ENCODE peak calls at places on chromosome 14, in four cellular contexts. J, U, M and F are unnamed samples.

GRCh38 chr14:100911665-100912316 is 8.3 kb upstream of the RTL1 start:
- DNase-seq in J (no peak), U (peak; percentile 26), M (no peak), F (no peak)

GRCh38 chr14:26392498-26392897 is 205.3 kb downstream of the NOVA1 start:
- DNase-seq in J (no peak), U (no peak), M (peak; percentile 59), F (no peak)

GRCh38 chr14:62743569-62743968 is 301.7 kb downstream of the KCNH5 start:
- DNase-seq in J (no peak), U (no peak), M (no peak), F (no peak)

GRCh38 chr14:85531594-85532391 is 1.8 kb downstream of the FLRT2 start:
- DNase-seq in J (no peak), U (no peak), M (peak; percentile 93), F (no peak)

GRCh38 chr14:100010679-100011078 is 54.5 kb upstream of the EVL start:
- DNase-seq in J (no peak), U (no peak), M (no peak), F (no peak)

GRCh38 chr14:105487986-105488777 is 1.5 kb downstream of the CRIP1 start:
- DNase-seq in J (no peak), U (no peak), M (no peak), F (no peak)

GRCh38 chr14:32200368-32201195 is 1.3 kb upstream of the RNU6-7 start:
- DNase-seq in J (no peak), U (no peak), M (no peak), F (no peak)

GRCh38 chr14:87888136-87888999 is 104.6 kb downstream of the GALC start:
- DNase-seq in J (no peak), U (no peak), M (no peak), F (no peak)

GRCh38 chr14:64475585-64476273 is 10.4 kb downstream of the AKAP5 start:
- DNase-seq in J (no peak), U (no peak), M (no peak), F (no peak)

GRCh38 chr14:76957224-76957881 is 71.2 kb downstream of the IRF2BPL start:
- DNase-seq in J (no peak), U (no peak), M (no peak), F (no peak)

GRCh38 chr14:84657866-84658385 is 872.0 kb upstream of the FLRT2 start:
- DNase-seq in J (no peak), U (no peak), M (no peak), F (no peak)

GRCh38 chr14:72630374-72630773 is 263.5 kb downstream of the DPF3 start:
- DNase-seq in J (no peak), U (no peak), M (no peak), F (no peak)

GRCh38 chr14:104084251-104085002 is 1.1 kb upstream of the ASPG start:
- DNase-seq in J (no peak), U (no peak), M (no peak), F (no peak)

GRCh38 chr14:91858536-91859275 is 8.6 kb downstream of the TC2N start:
- DNase-seq in J (no peak), U (no peak), M (no peak), F (no peak)

GRCh38 chr14:68891851-68892660 is 87.0 kb downstream of the ACTN1 start:
- DNase-seq in J (no peak), U (no peak), M (peak; percentile 84), F (no peak)

GRCh38 chr14:20652996-20653975 is 11.8 kb upstream of the OR6S1 start:
- DNase-seq in J (no peak), U (no peak), M (no peak), F (peak; percentile 6)

GRCh38 chr14:101475468-101476257 is 85.6 kb upstream of the DIO3 start:
- DNase-seq in J (no peak), U (no peak), M (peak; percentile 78), F (no peak)

GRCh38 chr14:67168110-67168441 is 21.2 kb upstream of the GARIN2 start:
- DNase-seq in J (no peak), U (no peak), M (no peak), F (no peak)

GRCh38 chr14:21241218-21241819 is 27.9 kb downstream of the HNRNPC start:
- DNase-seq in J (no peak), U (no peak), M (no peak), F (no peak)

GRCh38 chr14:99879401-99880295 is 86.4 kb downstream of the EML1 start:
- DNase-seq in J (no peak), U (no peak), M (no peak), F (no peak)

GRCh38 chr14:55277972-55278740 is 6.9 kb downstream of the FBXO34 start:
- DNase-seq in J (no peak), U (no peak), M (no peak), F (no peak)

GRCh38 chr14:33551963-33552362 is 398.9 kb downstream of the EGLN3 start:
- DNase-seq in J (no peak), U (no peak), M (no peak), F (no peak)

GRCh38 chr14:85293820-85294219 is 236.1 kb upstream of the FLRT2 start:
- DNase-seq in J (no peak), U (no peak), M (no peak), F (no peak)

GRCh38 chr14:64937176-64937820 is 5.2 kb downstream of the GPX2 start:
- DNase-seq in J (no peak), U (no peak), M (no peak), F (no peak)

GRCh38 chr14:100547633-100548294 is 39.5 kb downstream of the BEGAIN start:
- DNase-seq in J (peak; percentile 40), U (peak; percentile 46), M (no peak), F (no peak)

GRCh38 chr14:65853407-65853955 is 441.0 kb downstream of the FUT8 start:
- DNase-seq in J (no peak), U (no peak), M (no peak), F (no peak)

GRCh38 chr14:90797451-90797850 is 18.8 kb downstream of the TTC7B start:
- DNase-seq in J (no peak), U (no peak), M (peak; percentile 2), F (no peak)

GRCh38 chr14:24806061-24806678 is 172.2 kb upstream of the GZMB start:
- DNase-seq in J (no peak), U (peak; percentile 20), M (peak; percentile 92), F (peak; percentile 17)

GRCh38 chr14:103512701-103513611 is 9.7 kb downstream of the CKB start:
- DNase-seq in J (no peak), U (no peak), M (peak; percentile 97), F (peak; percentile 69)

GRCh38 chr14:78633747-78634146 is 463.6 kb downstream of the NRXN3 start:
- DNase-seq in J (no peak), U (no peak), M (no peak), F (no peak)

GRCh38 chr14:61396694-61397093 is 75.3 kb downstream of the PRKCH start:
- DNase-seq in J (no peak), U (no peak), M (no peak), F (no peak)

GRCh38 chr14:69346710-69347109 is 51.4 kb downstream of the ERH start:
- DNase-seq in J (no peak), U (no peak), M (no peak), F (no peak)

GRCh38 chr14:91870001-91870400 is 2.7 kb upstream of the TC2N start:
- DNase-seq in J (peak; percentile 69), U (no peak), M (no peak), F (no peak)